ENCODE peak calls at places on chromosomes 12 and 14, in nine cellular contexts. Y is astrocyte, E is OCI-LY7, W is breast epithelium, X is SK-N-SH, A is pancreas, D is thoracic aorta, M is lung, Q is fibroblast of lung. F is an unnamed sample.

GRCh38 chr12:12019881-12020280 is 50.9 kb upstream of the BCL2L14 start:
- DNase-seq in Y (no peak), E (no peak), W (no peak), X (no peak), A (no peak), D (no peak), M (no peak), Q (no peak), F (no peak)

GRCh38 chr12:5391638-5392037 is 40.3 kb upstream of the NTF3 start:
- DNase-seq in Y (peak; percentile 12), E (no peak), W (no peak), X (no peak), A (no peak), D (no peak), M (no peak), Q (no peak), F (no peak)

GRCh38 chr14:101361044-101361443 is 200.3 kb upstream of the DIO3 start:
- DNase-seq in Y (no peak), E (peak; percentile 98), W (no peak), X (no peak), A (no peak), D (no peak), M (no peak), Q (peak; percentile 3), F (no peak)

GRCh38 chr12:90441431-90441830 is 513.5 kb downstream of the CCER1 start:
- DNase-seq in Y (no peak), E (no peak), W (no peak), X (no peak), A (no peak), D (no peak), M (no peak), Q (no peak), F (no peak)

GRCh38 chr12:82593901-82594396 is 92.8 kb upstream of the TMTC2 start:
- DNase-seq in Y (no peak), E (no peak), W (no peak), X (no peak), A (no peak), D (no peak), M (no peak), Q (no peak), F (no peak)

GRCh38 chr14:103316723-103317122 is 17.3 kb upstream of the EIF5 start:
- DNase-seq in Y (no peak), E (no peak), W (no peak), X (no peak), A (no peak), D (no peak), M (no peak), Q (no peak), F (no peak)

GRCh38 chr12:121611306-121611705 is 15.0 kb upstream of the ORAI1 start:
- DNase-seq in Y (no peak), E (peak; percentile 48), W (no peak), X (peak; percentile 66), A (no peak), D (no peak), M (no peak), Q (no peak), F (no peak)

GRCh38 chr14:30153662-30154061 is 226.0 kb upstream of the PRKD1 start:
- DNase-seq in Y (no peak), E (no peak), W (no peak), X (no peak), A (no peak), D (no peak), M (no peak), Q (no peak), F (no peak)

GRCh38 chr12:131834798-131835615 is 6.8 kb downstream of the MMP17 start:
- DNase-seq in Y (no peak), E (no peak), W (no peak), X (no peak), A (no peak), D (no peak), M (no peak), Q (no peak), F (no peak)

GRCh38 chr12:26642361-26642760 is 190.6 kb downstream of the ITPR2 start:
- DNase-seq in Y (no peak), E (no peak), W (no peak), X (no peak), A (no peak), D (no peak), M (no peak), Q (peak; percentile 54), F (no peak)

GRCh38 chr12:124248862-124249825 is 45.7 kb upstream of the RFLNA start:
- DNase-seq in Y (no peak), E (no peak), W (no peak), X (no peak), A (no peak), D (no peak), M (no peak), Q (peak; percentile 56), F (no peak)

GRCh38 chr14:58078068-58078467 is 73.9 kb downstream of the ARMH4 start:
- DNase-seq in Y (peak; percentile 89), E (no peak), W (no peak), X (no peak), A (no peak), D (no peak), M (no peak), Q (peak; percentile 58), F (peak; percentile 55)

GRCh38 chr12:2046959-2047358 is 5.8 kb upstream of the CACNA1C start:
- DNase-seq in Y (no peak), E (no peak), W (no peak), X (no peak), A (no peak), D (no peak), M (no peak), Q (no peak), F (no peak)

GRCh38 chr12:53057816-53058500 is 8.1 kb downstream of the TNS2 start:
- DNase-seq in Y (no peak), E (no peak), W (no peak), X (no peak), A (no peak), D (no peak), M (no peak), Q (no peak), F (no peak)

GRCh38 chr14:21525571-21525970 is 575 bp downstream of the SALL2 start:
- DNase-seq in Y (peak; percentile 13), E (no peak), W (no peak), X (peak; percentile 61), A (no peak), D (no peak), M (no peak), Q (peak; percentile 19), F (no peak)

GRCh38 chr12:49716546-49716945 is 9.3 kb upstream of the FMNL3 start:
- DNase-seq in Y (no peak), E (no peak), W (no peak), X (no peak), A (no peak), D (no peak), M (no peak), Q (no peak), F (no peak)

GRCh38 chr14:99266181-99267178 is 5.5 kb downstream of the BCL11B start:
- DNase-seq in Y (peak; percentile 23), E (peak; percentile 58), W (peak; percentile 78), X (peak; percentile 82), A (peak; percentile 28), D (peak; percentile 21), M (peak; percentile 76), Q (peak; percentile 67), F (peak; percentile 13)
- H3K4me3 ChIP-seq in Y (no peak overlapping the region), E (no peak overlapping the region), W (no peak overlapping the region), X (no peak overlapping the region), A (no peak overlapping the region), D (peak overlapping the region; percentile 13), M (no peak overlapping the region), Q (no peak overlapping the region), F (no peak overlapping the region)

DNA sequence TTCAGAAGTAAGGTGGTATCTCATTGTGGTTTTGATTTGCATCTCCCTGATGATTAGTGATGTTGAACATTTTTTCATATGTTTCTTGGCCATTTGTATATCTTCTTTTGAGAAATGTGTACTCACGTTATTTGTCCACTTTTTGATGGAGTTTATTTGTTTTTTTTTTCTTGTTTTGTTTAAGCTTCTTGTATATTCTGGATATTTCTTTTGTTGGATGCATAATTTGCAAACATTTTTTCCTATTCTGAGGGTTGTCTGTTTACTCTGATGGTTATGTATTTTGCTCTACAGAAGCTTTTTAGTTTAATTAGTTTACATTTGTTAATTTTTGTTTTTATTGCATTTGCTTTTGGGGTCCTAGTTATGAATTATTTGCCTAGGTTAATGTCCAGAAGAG is 927.4 kb upstream of the LRFN5 start:
- DNase-seq in Y (no peak), E (no peak), W (no peak), X (no peak), A (no peak), D (no peak), M (no peak), Q (no peak), F (no peak)
- H3K9me3 ChIP-seq in Y (no peaks in the 10 kb centered on the region), E (no peaks in the 10 kb centered on the region), W (no peaks in the 10 kb centered on the region), X (no peaks in the 10 kb centered on the region), A (no peaks in the 10 kb centered on the region), D (no peaks in the 10 kb centered on the region), M (no peaks in the 10 kb centered on the region), Q (no peaks in the 10 kb centered on the region), F (peaks cover 13% of the 10 kb centered on the region)

DNA sequence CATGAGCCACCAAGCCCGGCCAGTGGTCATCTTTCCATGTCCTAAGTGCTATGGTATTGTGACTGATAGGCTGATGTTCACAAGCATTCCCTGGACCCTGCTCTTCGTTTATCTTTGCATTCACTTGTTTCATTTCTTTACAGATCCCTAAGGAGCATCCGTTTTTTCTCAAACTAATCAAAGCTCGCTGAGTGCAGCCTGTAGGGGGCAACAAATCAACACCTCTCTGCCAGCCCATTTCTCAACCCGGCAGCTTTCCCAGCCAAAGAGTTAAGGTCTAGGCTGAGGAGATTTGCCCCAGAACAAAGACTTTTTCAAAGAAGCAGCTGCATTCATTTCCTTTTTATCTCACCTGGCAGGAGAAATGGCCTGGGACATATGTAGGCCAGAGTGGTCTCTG is 12.1 kb downstream of the SIRT4 start:
- DNase-seq in Y (no peak), E (peak; percentile 38), W (no peak), X (no peak), A (no peak), D (no peak), M (no peak), Q (no peak), F (no peak)
- TF ChIP-seq CTCF in Y (peak; percentile 23), E (peak; percentile 83), W (no peak), X (peak; percentile 50), A (no peak), D (no peak), M (no peak), Q (no peak), F (peak; percentile 26)

GRCh38 chr14:104794099-104794498 is 1.4 kb downstream of the AKT1 start:
- DNase-seq in Y (peak; percentile 47), E (peak; percentile 39), W (no peak), X (peak; percentile 92), A (no peak), D (no peak), M (peak; percentile 66), Q (peak; percentile 53), F (no peak)

GRCh38 chr14:104792945-104793702 is 2.4 kb downstream of the AKT1 start:
- DNase-seq in Y (no peak), E (no peak), W (no peak), X (no peak), A (no peak), D (no peak), M (no peak), Q (no peak), F (no peak)

GRCh38 chr14:104794641-104795467 is 694 bp downstream of the AKT1 start:
- DNase-seq in Y (peak; percentile 14), E (peak; percentile 58), W (no peak), X (peak; percentile 82), A (no peak), D (no peak), M (no peak), Q (peak; percentile 33), F (no peak)

GRCh38 chr14:104792101-104792884 is 3.3 kb downstream of the AKT1 start:
- DNase-seq in Y (no peak), E (no peak), W (no peak), X (no peak), A (peak; percentile 87), D (no peak), M (peak; percentile 80), Q (no peak), F (no peak)

GRCh38 chr14:104793703-104793959 is 1.9 kb downstream of the AKT1 start:
- DNase-seq in Y (no peak), E (no peak), W (no peak), X (no peak), A (no peak), D (no peak), M (no peak), Q (no peak), F (no peak)
- H3K4me3 ChIP-seq in Y (peak overlapping the region; percentile 87), E (peak overlapping the region; percentile 93), W (peak overlapping the region; percentile 89), X (peak overlapping the region; percentile 79), A (peak overlapping the region; percentile 73), D (peak overlapping the region; percentile 90), M (no peak overlapping the region), Q (no peak overlapping the region), F (peak overlapping the region; percentile 79)

F was measured in AG04450.